ENCODE peak calls at places on chromosomes 11 and 22, in four cellular contexts. S is psoas muscle, O is right lobe of liver, T is BJ. Q is an unnamed sample.

GRCh38 chr11:35303596-35304392 is 115.6 kb downstream of the SLC1A2 start:
- DNase-seq in O (peak), T (peak), S (peak), Q (peak)

GRCh38 chr11:112292785-112293407 is 32.2 kb upstream of the PLET1 start:
- DNase-seq in O (no peak), T (peak), S (peak), Q (peak)

GRCh38 chr11:60193687-60194433 is 11.0 kb upstream of the MS4A6A start:
- DNase-seq in T (peak), S (no peak), O (peak), Q (no peak)

GRCh38 chr22:49587987-49588386 is 239.7 kb downstream of the BRD1 start:
- DNase-seq in S (no peak), T (no peak), O (peak), Q (peak)

GRCh38 chr11:6757373-6757967 is 14.3 kb downstream of the OR2AG2 start:
- DNase-seq in T (no peak), O (peak), S (no peak), Q (peak)

GRCh38 chr11:19244084-19244483 is 3.3 kb upstream of the E2F8 start:
- DNase-seq in T (no peak), O (peak), S (no peak), Q (no peak)

GRCh38 chr11:116871248-116871647 is 33.8 kb upstream of the APOA1 start:
- DNase-seq in O (no peak), S (no peak), T (peak), Q (no peak)

GRCh38 chr22:19579880-19580279 is 55.7 kb upstream of the CLDN5 start:
- DNase-seq in T (no peak), O (no peak), S (peak), Q (no peak)

GRCh38 chr11:94771951-94772350 is 3.8 kb downstream of the AMOTL1 start:
- DNase-seq in O (no peak), S (no peak), T (no peak), Q (no peak)

GRCh38 chr11:105148241-105148640 is 8.7 kb upstream of the CARD18 start:
- DNase-seq in O (no peak), T (peak), S (no peak), Q (no peak)

GRCh38 chr11:109241988-109242387 is 180.0 kb upstream of the C11orf87 start:
- DNase-seq in O (no peak), S (no peak), T (no peak), Q (no peak)

GRCh38 chr11:117823294-117823940 is 1.1 kb downstream of the FXYD2 start:
- DNase-seq in T (no peak), O (peak), S (peak), Q (peak)

GRCh38 chr11:19441752-19442553 is 201.2 kb upstream of the E2F8 start:
- DNase-seq in T (peak), S (no peak), O (no peak), Q (no peak)

GRCh38 chr11:77278595-77279506 is 22.6 kb downstream of the GDPD4 start:
- DNase-seq in T (no peak), O (peak), S (no peak), Q (no peak)

GRCh38 chr11:59173080-59173963 is 1.4 kb downstream of the DTX4 start:
- DNase-seq in S (peak), O (peak), T (no peak), Q (peak)

GRCh38 chr11:35218956-35219355 is 80.0 kb downstream of the CD44 start:
- DNase-seq in T (peak), S (no peak), O (no peak), Q (no peak)

GRCh38 chr11:62856333-62856910 is 17.0 kb upstream of the WDR74 start:
- DNase-seq in T (no peak), O (no peak), S (no peak), Q (no peak)

GRCh38 chr11:94201004-94201465 is 72.4 kb downstream of the PANX1 start:
- DNase-seq in O (no peak), T (peak), S (no peak), Q (no peak)

GRCh38 chr22:47152938-47153337 is 390.5 kb downstream of the TBC1D22A start:
- DNase-seq in T (no peak), S (no peak), O (no peak), Q (no peak)

GRCh38 chr11:40149721-40150120 is 1309.7 kb downstream of the LRRC4C start:
- DNase-seq in T (no peak), S (no peak), O (no peak), Q (no peak)

GRCh38 chr11:4187055-4187988 is 92.7 kb downstream of the RRM1 start:
- DNase-seq in T (peak), O (peak), S (peak), Q (peak)

GRCh38 chr11:19723572-19724342 is 11.1 kb downstream of the NAV2 start:
- DNase-seq in T (peak), O (peak), S (peak), Q (peak)

GRCh38 chr11:110355011-110355744 is 58.8 kb upstream of the RDX start:
- DNase-seq in T (no peak), S (no peak), O (peak), Q (no peak)

GRCh38 chr11:130830563-130830950 is 85.7 kb downstream of the SNX19 start:
- DNase-seq in O (no peak), S (no peak), T (no peak), Q (no peak)

GRCh38 chr22:24338701-24339451 is 68.2 kb downstream of the SPECC1L start:
- DNase-seq in S (peak), T (no peak), O (no peak), Q (no peak)

GRCh38 chr11:63504933-63505586 is 824 bp upstream of the LGALS12 start:
- DNase-seq in O (peak), T (no peak), S (peak), Q (no peak)

GRCh38 chr22:19483481-19484244 is 3.9 kb downstream of the CDC45 start:
- DNase-seq in S (no peak), O (peak), T (peak), Q (no peak)

GRCh38 chr11:119155733-119156492 is 7.1 kb downstream of the ABCG4 start:
- DNase-seq in O (no peak), T (no peak), S (no peak), Q (no peak)

GRCh38 chr11:119520400-119520799 is 97.4 kb upstream of the THY1 start:
- DNase-seq in T (no peak), S (no peak), O (no peak), Q (no peak)

GRCh38 chr22:46681010-46681409 is 57.0 kb downstream of the CERK start:
- DNase-seq in O (no peak), T (no peak), S (no peak), Q (no peak)

GRCh38 chr11:25859776-25860175 is 472.2 kb upstream of the ANO3 start:
- DNase-seq in O (no peak), T (no peak), S (no peak), Q (no peak)

GRCh38 chr22:45423524-45423923 is 10.0 kb downstream of the RIBC2 start:
- DNase-seq in T (no peak), S (no peak), O (no peak), Q (no peak)

GRCh38 chr11:40328890-40329617 is 1130.4 kb downstream of the LRRC4C start:
- DNase-seq in S (no peak), O (peak), T (peak), Q (no peak)

GRCh38 chr11:100875521-100875869 is 188.4 kb downstream of the ARHGAP42 start:
- DNase-seq in T (no peak), O (no peak), S (no peak), Q (peak)

GRCh38 chr11:46920709-46921108 is 2.4 kb upstream of the LRP4 start:
- DNase-seq in O (no peak), T (peak), S (peak), Q (no peak)

GRCh38 chr11:120134931-120135228 is 3.0 kb downstream of the TRIM29 start:
- DNase-seq in T (no peak), O (peak), S (no peak), Q (no peak)

GRCh38 chr22:27937453-27937852 is 18.4 kb upstream of the PITPNB start:
- DNase-seq in S (no peak), T (no peak), O (no peak), Q (no peak)

GRCh38 chr11:28343304-28344233 is 235.4 kb downstream of the METTL15 start:
- DNase-seq in O (no peak), T (peak), S (no peak), Q (no peak)

GRCh38 chr11:129434641-129435498 is 59.2 kb downstream of the BARX2 start:
- DNase-seq in S (no peak), T (no peak), O (no peak), Q (no peak)

GRCh38 chr11:110345756-110346155 is 49.3 kb upstream of the RDX start:
- DNase-seq in O (no peak), T (no peak), S (no peak), Q (no peak)

DNA sequence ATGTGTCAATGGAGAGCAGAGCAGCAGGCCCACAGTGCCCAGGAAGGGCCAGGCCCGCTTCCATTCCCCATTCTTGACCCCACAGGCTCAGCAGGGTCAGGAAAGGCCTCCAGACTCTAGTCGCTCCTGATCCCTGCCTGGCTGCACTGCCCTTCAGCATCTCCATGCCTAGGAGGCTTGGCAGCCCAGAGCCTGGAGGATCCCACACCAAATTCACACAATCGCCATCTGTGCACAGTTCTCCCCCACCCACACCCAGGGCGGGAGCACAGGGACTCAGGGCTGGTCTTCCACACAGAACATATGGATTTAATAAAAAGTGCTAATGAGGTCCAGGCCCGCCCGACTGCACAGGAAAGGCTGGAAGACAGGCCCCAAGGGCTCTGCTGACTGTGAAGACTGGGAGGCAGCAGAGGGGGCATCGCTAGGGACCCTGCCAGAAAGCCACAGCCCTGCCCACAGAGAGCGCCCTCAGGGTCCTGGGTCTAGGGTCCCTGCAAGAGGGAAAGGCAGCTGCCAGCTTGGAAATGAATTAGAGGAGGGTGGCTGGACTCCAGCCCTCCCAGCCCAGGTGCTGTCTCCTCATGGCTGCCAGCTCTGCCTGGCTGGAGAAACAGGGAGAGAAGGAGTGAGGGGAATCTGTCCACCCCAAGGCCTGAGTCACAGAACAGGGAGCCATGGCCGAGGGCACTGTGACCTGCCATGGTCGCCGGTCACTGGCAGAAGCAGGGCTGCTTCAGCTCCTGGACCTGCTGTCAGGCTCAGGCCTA is 39.7 kb downstream of the DKK3 start:
- DNase-seq in O (no peak), T (peak), S (peak), Q (no peak)
- TF ChIP-seq CTCF in O (no peak), T (no peak), S (no peak), Q (no peak)

GRCh38 chr11:61816736-61817455 is at the start of gene FADS1:
- DNase-seq in S (peak), O (peak), T (peak), Q (peak)
- TF ChIP-seq CTCF in S (peak), O (peak), T (peak), Q (peak)

DNA sequence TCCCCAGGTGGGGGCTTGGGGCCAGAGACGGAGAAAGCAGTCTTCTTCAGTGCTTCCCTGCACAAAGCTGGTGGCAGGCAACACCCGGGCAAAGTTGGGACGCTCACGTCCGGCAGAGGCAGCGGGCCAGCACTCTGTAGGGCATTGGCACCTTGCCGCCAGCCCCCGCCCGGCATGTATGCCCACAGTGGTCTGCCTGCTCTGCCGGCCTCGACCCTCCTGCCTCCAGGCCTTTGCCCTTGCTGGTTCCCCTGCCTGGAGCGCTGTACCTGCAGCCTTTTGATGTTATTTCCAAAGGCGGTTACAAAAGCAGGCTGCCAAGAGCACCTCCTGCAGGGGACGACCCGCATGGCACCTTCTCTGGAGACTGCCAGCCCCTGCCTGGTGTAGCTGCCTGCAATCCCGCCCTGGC is 56.5 kb upstream of the SHISAL1 start:
- DNase-seq in T (no peak), O (peak), S (peak), Q (no peak)
- TF ChIP-seq CTCF in T (no peak), O (no peak), S (no peak), Q (no peak)

DNA sequence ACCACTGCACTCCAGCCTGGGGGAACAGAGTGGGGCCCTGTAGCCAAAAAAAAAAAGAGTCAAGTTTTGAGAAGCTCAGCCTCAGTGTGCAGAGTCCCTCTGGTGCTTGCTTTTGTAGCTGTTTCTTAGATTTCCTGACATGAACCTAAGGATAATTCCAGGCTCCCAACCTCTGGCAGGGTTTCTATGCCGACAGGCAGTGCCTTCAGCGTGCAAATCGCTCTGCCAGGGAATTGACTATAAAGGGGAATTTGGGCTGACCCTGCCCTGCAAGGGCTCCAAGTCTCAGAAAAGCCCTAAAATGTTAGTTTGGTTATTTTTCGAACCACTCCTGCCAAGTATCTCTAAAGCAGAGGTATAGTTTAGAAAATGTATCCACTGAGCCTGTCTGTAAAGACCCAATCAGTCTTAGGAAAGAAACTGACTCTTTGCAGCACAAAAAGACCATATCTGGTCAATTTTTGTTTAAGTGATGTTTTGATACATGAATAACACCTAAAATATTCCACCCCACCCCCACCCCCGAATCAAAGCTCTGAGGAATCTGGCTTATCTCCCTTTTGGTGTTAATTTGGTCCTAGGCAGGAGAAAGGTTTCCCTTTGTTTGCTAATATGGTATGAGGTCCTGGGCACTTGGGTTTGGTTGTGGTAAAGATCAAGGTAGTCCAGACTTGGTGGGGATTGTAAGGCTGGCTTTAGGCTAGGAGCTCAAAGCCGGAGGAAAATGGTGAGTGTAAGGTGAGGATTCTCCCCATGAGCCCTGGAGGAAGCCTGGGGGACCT is 49.7 kb downstream of the ANO1 start:
- DNase-seq in S (no peak), O (no peak), T (no peak), Q (no peak)
- TF ChIP-seq CTCF in S (no peak), O (no peak), T (no peak), Q (no peak)

GRCh38 chr11:96391698-96392307 is 2.0 kb downstream of the JRKL start:
- DNase-seq in S (no peak), O (no peak), T (no peak), Q (no peak)
- TF ChIP-seq CTCF in S (no peak), O (no peak), T (peak), Q (no peak)

DNA sequence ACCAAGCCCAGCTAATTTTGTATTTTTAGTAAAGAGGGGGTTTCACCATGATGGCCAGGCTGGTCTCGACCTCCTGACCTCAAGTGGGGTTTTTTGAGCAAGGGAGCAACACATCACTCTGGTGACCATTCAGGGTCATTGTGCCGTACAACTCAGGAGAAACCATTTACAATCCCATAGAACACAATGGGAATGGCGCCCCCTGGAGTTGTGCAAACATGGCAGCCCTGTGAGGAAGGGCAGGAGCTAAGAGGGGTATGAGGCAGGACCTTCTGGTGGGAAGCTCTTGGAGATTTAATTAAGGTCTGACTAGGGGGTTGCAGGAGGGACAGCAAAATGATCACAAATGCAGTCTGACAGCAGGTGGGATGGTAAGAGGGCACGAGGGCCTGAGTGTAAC is 9.2 kb upstream of the CSF2RB start:
- DNase-seq in S (no peak), O (no peak), T (no peak), Q (no peak)
- TF ChIP-seq CTCF in S (no peak), O (no peak), T (peak), Q (no peak)

DNA sequence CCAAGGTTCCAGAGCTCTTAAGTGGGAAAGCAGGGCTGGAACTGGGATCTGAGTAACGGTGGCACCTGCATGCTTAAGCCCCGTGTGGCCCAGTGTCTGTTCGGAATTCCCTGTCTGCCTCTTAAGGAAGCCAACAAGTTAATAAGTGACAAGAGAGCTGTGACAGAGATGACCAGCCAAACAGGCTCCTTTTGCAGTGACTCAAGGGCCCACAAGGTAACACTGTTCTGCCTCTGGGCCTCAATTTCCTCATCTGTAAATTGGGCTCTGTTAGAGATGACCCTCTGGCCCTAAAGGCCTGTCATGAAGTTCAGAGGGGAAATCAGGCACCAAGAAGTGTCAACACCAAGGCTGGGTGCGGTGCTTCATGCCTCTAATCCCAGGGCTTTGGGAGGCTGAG is 18.6 kb downstream of the USH1C start:
- DNase-seq in T (no peak), O (no peak), S (no peak), Q (no peak)
- TF ChIP-seq CTCF in T (no peak), O (no peak), S (no peak), Q (no peak)

GRCh38 chr11:115493488-115493887 is 10.7 kb downstream of the CADM1 start:
- DNase-seq in S (no peak), T (no peak), O (no peak), Q (no peak)
- TF ChIP-seq CTCF in S (no peak), T (no peak), O (no peak), Q (no peak)

DNA sequence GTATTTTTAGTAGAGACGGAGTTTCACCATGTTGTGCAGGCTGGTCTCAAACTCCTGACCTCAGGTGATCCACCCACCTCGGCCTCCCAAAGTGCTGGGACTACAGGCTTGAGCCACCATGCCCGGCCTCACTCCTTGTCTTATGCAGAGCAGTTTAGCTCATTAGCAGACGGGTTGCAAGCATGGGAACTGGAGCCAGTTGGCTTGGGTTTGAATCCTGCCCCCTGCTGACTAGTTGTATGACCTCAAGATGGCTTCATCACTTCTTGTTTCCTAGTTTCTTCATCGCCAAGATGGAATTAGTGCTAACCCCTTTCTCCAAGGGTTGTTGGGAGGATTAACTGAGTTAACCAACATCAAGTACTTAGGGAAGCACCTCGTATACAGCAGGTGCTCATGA is 23.4 kb upstream of the RASD2 start:
- DNase-seq in S (no peak), T (no peak), O (no peak), Q (no peak)
- TF ChIP-seq CTCF in S (no peak), T (no peak), O (no peak), Q (no peak)

GRCh38 chr22:50694099-50694498 is 21.5 kb downstream of the SHANK3 start:
- DNase-seq in S (no peak), T (no peak), O (no peak), Q (no peak)
- TF ChIP-seq CTCF in S (no peak), T (no peak), O (no peak), Q (no peak)

Q was measured in upper lobe of left lung.